ENCODE peak calls at places on chromosomes 7 and 10, in five cellular contexts. D is Peyer's patch, T is gastrocnemius medialis, O is A549, H is breast epithelium. Z is an unnamed sample.
A peak's percentile ranks its signal among the peaks of the same experiment; 100 is the strongest.

GRCh38 chr10:52440612-52441285 is 126.7 kb downstream of the DKK1 start:
- DNase-seq in D (no peak), T (no peak), O (no peak), H (no peak), Z (no peak)

GRCh38 chr7:68929712-68930395 is 668.4 kb upstream of the AUTS2 start:
- DNase-seq in D (no peak), T (no peak), O (peak; percentile 57), H (no peak), Z (no peak)

GRCh38 chr10:123007558-123008378 is 827 bp downstream of the IKZF5 start:
- DNase-seq in D (peak; percentile 67), T (peak; percentile 28), O (peak; percentile 62), H (no peak), Z (peak; percentile 55)

GRCh38 chr7:100744605-100745004 is 11.2 kb downstream of the ZAN start:
- DNase-seq in D (no peak), T (no peak), O (no peak), H (no peak), Z (no peak)

GRCh38 chr7:149225106-149225505 is 14.3 kb upstream of the ZNF212 start:
- DNase-seq in D (no peak), T (no peak), O (no peak), H (no peak), Z (no peak)

GRCh38 chr10:75932921-75933320 is 501.5 kb downstream of the LRMDA start:
- DNase-seq in D (no peak), T (no peak), O (no peak), H (no peak), Z (no peak)

GRCh38 chr10:5292196-5292735 is 72.5 kb upstream of the UCN3 start:
- DNase-seq in D (no peak), T (no peak), O (peak; percentile 68), H (no peak), Z (no peak)

GRCh38 chr10:116960066-116960465 is 44.9 kb downstream of the SHTN1 start:
- DNase-seq in D (no peak), T (no peak), O (no peak), H (no peak), Z (no peak)

GRCh38 chr7:158595068-158595467 is 7.4 kb upstream of the PTPRN2 start:
- DNase-seq in D (no peak), T (no peak), O (peak; percentile 26), H (no peak), Z (no peak)

GRCh38 chr7:121633186-121633585 is 237.1 kb upstream of the FAM3C start:
- DNase-seq in D (no peak), T (no peak), O (no peak), H (no peak), Z (no peak)

GRCh38 chr7:124251616-124252015 is 218.7 kb upstream of the TMEM229A start:
- DNase-seq in D (no peak), T (no peak), O (no peak), H (no peak), Z (no peak)

GRCh38 chr10:132369636-132370185 is 27.3 kb upstream of the PWWP2B start:
- DNase-seq in D (peak; percentile 28), T (no peak), O (no peak), H (peak; percentile 30), Z (no peak)

GRCh38 chr10:16470747-16471146 is 33.9 kb downstream of the PTER start:
- DNase-seq in D (no peak), T (no peak), O (no peak), H (no peak), Z (no peak)

GRCh38 chr7:42237162-42237821 is at the start of gene GLI3:
- DNase-seq in D (peak; percentile 80), T (peak; percentile 74), O (peak; percentile 13), H (peak; percentile 85), Z (peak; percentile 87)

GRCh38 chr10:103649654-103650423 is 156.3 kb downstream of the NEURL1 start:
- DNase-seq in D (no peak), T (no peak), O (no peak), H (no peak), Z (no peak)

GRCh38 chr7:116334555-116334954 is 124.2 kb downstream of the TES start:
- DNase-seq in D (no peak), T (no peak), O (no peak), H (no peak), Z (no peak)

GRCh38 chr10:4514445-4515108 is 311.4 kb upstream of the AKR1E2 start:
- DNase-seq in D (peak; percentile 67), T (peak; percentile 69), O (no peak), H (no peak), Z (peak; percentile 40)

GRCh38 chr10:117272195-117273076 is 31.5 kb downstream of the SLC18A2 start:
- DNase-seq in D (no peak), T (no peak), O (no peak), H (no peak), Z (no peak)

GRCh38 chr10:133258066-133258817 is 18.4 kb downstream of the ADAM8 start:
- DNase-seq in D (peak; percentile 69), T (no peak), O (no peak), H (no peak), Z (peak; percentile 87)

GRCh38 chr7:99679400-99680191 is at the start of gene CYP3A5:
- DNase-seq in D (peak; percentile 87), T (peak; percentile 56), O (peak; percentile 43), H (no peak), Z (no peak)

DNA sequence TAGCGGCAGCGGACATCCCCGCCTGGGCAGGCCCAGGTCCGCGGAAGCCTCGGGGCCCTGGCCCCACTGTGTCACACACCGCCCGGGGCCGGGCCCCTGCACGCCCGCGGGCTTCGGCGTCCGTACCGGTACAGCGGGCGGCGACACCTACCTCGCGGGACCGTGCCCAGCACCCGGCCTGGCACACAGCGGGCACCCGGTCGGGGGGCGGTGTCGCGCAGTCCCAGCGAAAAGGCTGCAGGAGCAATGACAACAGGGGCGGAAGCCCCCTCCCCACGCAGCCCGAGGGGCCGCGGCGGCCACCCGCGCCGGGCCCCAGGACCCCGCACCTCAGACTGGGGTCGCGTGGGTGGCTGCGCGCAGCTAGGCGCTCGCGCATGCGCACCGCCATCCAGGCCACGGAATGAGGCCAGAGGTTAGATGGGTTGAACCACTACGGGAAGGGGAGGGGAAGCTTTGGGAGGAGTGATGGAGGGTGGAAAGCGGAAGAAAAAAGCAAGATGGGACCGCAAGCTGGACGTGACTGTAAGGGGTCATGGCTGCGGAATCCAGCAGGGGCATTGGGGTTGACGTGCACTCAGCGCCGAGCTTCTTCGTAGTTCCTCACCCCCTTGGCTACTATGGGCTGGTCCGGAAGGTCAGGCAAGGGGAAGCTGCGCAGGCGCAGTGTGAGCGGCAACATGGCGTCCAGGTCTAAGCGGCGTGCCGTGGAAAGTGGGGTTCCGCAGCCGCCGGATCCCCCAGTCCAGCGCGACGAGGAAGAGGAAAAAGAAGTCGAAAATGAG is at the start of the genes BCCIP and UROS:
- DNase-seq in D (peak; percentile 96), T (peak; percentile 84), O (peak; percentile 93), H (peak; percentile 86), Z (peak; percentile 93)
- TF ChIP-seq POLR2A in D (peak; percentile 44), T (peak; percentile 69), O (peak; percentile 86), H (peak; percentile 65), Z (no peak)

GRCh38 chr10:78302989-78303854 is 269.6 kb downstream of the RPS24 start:
- DNase-seq in D (peak; percentile 97), T (peak; percentile 90), O (peak; percentile 92), H (peak; percentile 92), Z (peak; percentile 97)
- TF ChIP-seq POLR2A in D (peak; percentile 81), T (peak; percentile 63), O (peak; percentile 61), H (no peak), Z (peak; percentile 51)

DNA sequence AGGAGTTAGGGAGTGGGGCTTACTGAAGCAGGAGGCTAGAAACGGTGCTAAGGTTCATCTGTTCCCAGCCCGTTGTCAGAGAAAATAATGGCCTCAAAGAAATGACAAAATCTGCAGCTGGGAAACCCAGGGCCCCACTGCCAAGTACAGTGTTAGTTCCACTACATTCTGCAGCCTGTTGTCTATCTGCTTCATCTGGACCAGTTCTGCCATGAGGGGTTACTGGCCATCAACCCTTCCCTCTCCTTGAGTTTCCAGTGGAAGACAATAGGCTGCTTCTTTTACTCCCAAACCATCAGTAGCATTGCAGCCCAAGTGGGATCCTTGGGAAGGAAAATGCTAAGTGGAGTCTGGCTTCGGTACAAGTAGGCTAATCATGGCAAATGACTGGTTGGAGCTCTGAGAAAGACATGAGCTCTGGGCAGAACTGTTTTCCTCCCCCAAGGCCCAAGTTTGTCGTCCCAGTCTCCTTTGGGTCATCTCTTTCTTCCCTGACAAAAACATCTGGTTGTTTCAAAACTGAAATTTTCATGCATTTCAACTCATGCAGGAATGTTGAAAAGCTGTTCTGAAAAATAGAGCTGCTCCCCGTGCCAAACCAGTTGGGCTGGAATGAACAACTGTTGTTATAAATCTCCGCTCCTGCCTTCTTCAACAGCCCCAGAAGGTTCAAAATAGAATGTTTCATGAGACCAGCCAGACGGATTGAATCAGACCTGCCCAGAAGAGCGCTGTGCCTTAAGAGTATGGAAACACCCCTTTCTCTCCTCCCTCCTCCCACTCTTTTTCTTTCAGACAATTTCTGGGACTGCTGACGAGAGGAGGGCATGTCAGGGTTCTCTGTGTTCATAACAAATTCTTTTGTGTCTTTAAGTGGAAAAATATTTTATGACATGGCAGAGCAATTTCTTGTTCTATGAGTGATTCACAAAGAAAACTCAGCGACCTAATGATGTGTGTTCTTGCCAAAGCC is 116.6 kb downstream of the RAB18 start:
- DNase-seq in D (no peak), T (peak; percentile 41), O (no peak), H (no peak), Z (peak; percentile 70)
- TF ChIP-seq POLR2A in D (no peak), T (no peak), O (no peak), H (no peak), Z (peak; percentile 36)

DNA sequence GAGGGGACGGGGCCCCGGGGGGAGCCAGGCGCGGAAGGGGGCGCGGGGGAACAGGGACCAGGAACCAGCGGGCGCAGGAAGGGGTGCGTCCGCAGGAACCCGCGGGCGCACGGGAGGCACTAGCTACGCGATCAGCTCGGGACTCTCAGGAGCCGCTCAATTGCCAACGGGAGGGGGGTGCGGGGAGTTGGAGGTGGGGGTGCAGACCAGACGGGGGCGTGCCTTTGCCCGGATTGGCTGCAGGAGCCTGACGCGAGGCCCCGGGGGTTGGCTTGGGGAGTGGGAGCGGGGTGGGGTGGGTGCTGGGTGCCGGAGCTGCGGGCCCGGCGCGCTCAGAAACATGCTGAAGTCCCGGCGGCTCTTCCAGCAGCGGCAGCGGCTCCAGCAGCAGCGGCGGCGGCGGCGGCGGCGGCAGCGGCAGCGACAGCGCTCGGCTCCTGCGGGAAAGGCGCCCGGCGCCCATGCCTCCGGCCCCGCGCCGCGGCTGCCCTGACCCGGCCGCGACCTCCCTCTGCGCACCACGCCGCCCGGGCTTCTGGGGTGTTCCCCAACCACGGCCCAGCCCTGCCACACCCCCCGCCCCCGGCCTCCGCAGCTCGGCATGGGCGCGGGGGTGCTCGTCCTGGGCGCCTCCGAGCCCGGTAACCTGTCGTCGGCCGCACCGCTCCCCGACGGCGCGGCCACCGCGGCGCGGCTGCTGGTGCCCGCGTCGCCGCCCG is at the start of gene ADRB1:
- DNase-seq in D (peak; percentile 90), T (peak; percentile 61), O (peak; percentile 88), H (no peak), Z (peak; percentile 88)
- TF ChIP-seq POLR2A in D (peak; percentile 29), T (peak; percentile 24), O (peak; percentile 55), H (no peak), Z (peak; percentile 30)